ENCODE peak calls at places on chromosomes 16 and 17, in four cellular contexts. O is H9, M is IMR-90, U is mesendoderm. C is an unnamed sample.
A peak's percentile ranks its signal among the peaks of the same experiment; 100 is the strongest.

GRCh38 chr17:43556292-43556691 is 10.2 kb upstream of the ETV4 start:
- DNase-seq in O (no peak), M (peak; percentile 29), U (no peak), C (peak; percentile 76)

GRCh38 chr16:53154513-53154912 is 99.7 kb downstream of the CHD9 start:
- DNase-seq in O (no peak), M (no peak), U (no peak), C (no peak)

GRCh38 chr16:49750341-49751011 is 105.4 kb downstream of the ZNF423 start:
- DNase-seq in O (no peak), M (no peak), U (no peak), C (peak; percentile 3)

GRCh38 chr17:41870627-41871026 is 5.4 kb upstream of the KLHL11 start:
- DNase-seq in O (no peak), M (no peak), U (no peak), C (peak; percentile 43)

GRCh38 chr17:68684860-68685493 is 83.8 kb upstream of the FAM20A start:
- DNase-seq in O (no peak), M (no peak), U (no peak), C (no peak)

GRCh38 chr17:60743812-60744211 is 66.2 kb downstream of the BCAS3 start:
- DNase-seq in O (no peak), M (peak; percentile 43), U (peak; percentile 10), C (no peak)

GRCh38 chr17:7862692-7863437 is 5.1 kb downstream of the CYB5D1 start:
- DNase-seq in O (peak; percentile 72), M (peak; percentile 54), U (peak; percentile 78), C (peak; percentile 67)

GRCh38 chr16:24141917-24142316 is 114.2 kb upstream of the CACNG3 start:
- DNase-seq in O (no peak), M (no peak), U (no peak), C (no peak)

GRCh38 chr16:2482181-2483107 is 7.5 kb downstream of the TBC1D24 start:
- DNase-seq in O (no peak), M (peak; percentile 71), U (no peak), C (peak; percentile 28)

GRCh38 chr17:20026960-20027359 is 17.8 kb downstream of the SPECC1 start:
- DNase-seq in O (no peak), M (no peak), U (no peak), C (no peak)

GRCh38 chr17:57328109-57328882 is 72.0 kb downstream of the MSI2 start:
- DNase-seq in O (no peak), M (peak; percentile 48), U (no peak), C (peak; percentile 49)

GRCh38 chr17:59752922-59753321 is 45.5 kb downstream of the VMP1 start:
- DNase-seq in O (no peak), M (no peak), U (no peak), C (no peak)

GRCh38 chr17:63718981-63719380 is 19.1 kb upstream of the LIMD2 start:
- DNase-seq in O (no peak), M (no peak), U (no peak), C (no peak)

GRCh38 chr16:88049561-88050545 is 98.6 kb downstream of the BANP start:
- DNase-seq in O (no peak), M (no peak), U (no peak), C (no peak)

GRCh38 chr16:88436796-88437195 is 16.3 kb upstream of the ZFPM1 start:
- DNase-seq in O (no peak), M (no peak), U (no peak), C (no peak)

GRCh38 chr16:56115817-56116576 is 75.3 kb upstream of the GNAO1 start:
- DNase-seq in O (no peak), M (no peak), U (peak; percentile 64), C (no peak)

GRCh38 chr17:7851438-7852261 is 3.2 kb upstream of the TMEM88 start:
- DNase-seq in O (peak; percentile 98), M (peak; percentile 81), U (peak; percentile 93), C (peak; percentile 86)

GRCh38 chr17:36858119-36859002 is 78.9 kb upstream of the LHX1 start:
- DNase-seq in O (no peak), M (no peak), U (peak; percentile 53), C (no peak)

GRCh38 chr17:9875441-9875840 is 29.6 kb downstream of the RCVRN start:
- DNase-seq in O (peak; percentile 38), M (peak; percentile 61), U (peak; percentile 58), C (peak; percentile 54)

GRCh38 chr17:35460354-35460851 is 11.8 kb upstream of the SLFN13 start:
- DNase-seq in O (peak; percentile 98), M (no peak), U (peak; percentile 87), C (no peak)

GRCh38 chr16:87076331-87076949 is 240.8 kb downstream of the C16orf95 start:
- DNase-seq in O (no peak), M (no peak), U (no peak), C (no peak)

GRCh38 chr16:11665071-11665491 is 3.2 kb upstream of the SNN start:
- DNase-seq in O (peak; percentile 67), M (no peak), U (no peak), C (no peak)

GRCh38 chr16:84885024-84885910 is 65.5 kb downstream of the CRISPLD2 start:
- DNase-seq in O (peak; percentile 47), M (no peak), U (peak; percentile 68), C (no peak)

GRCh38 chr16:52696126-52696525 is 149.2 kb upstream of the TOX3 start:
- DNase-seq in O (no peak), M (no peak), U (no peak), C (no peak)

GRCh38 chr16:58499092-58499511 is 841 bp upstream of the NDRG4 start:
- DNase-seq in O (peak; percentile 24), M (no peak), U (no peak), C (no peak)

GRCh38 chr16:58497468-58497867 is 2.5 kb upstream of the NDRG4 start:
- DNase-seq in O (no peak), M (no peak), U (no peak), C (no peak)

GRCh38 chr16:58498341-58499091 is 1.4 kb upstream of the NDRG4 start:
- DNase-seq in O (no peak), M (no peak), U (no peak), C (no peak)

GRCh38 chr16:58499615-58500328 is at the start of gene NDRG4:
- DNase-seq in O (peak; percentile 97), M (peak; percentile 87), U (peak; percentile 96), C (peak; percentile 94)

GRCh38 chr16:58497935-58498334 is 2.0 kb upstream of the NDRG4 start:
- DNase-seq in O (no peak), M (no peak), U (no peak), C (no peak)
- H2BK120ac ChIP-seq in O (no peak overlapping the region), M (no peak overlapping the region), U (no peak overlapping the region), C (no peak overlapping the region)

GRCh38 chr17:28570716-28571254 is 539 bp downstream of the PIGS start:
- DNase-seq in O (peak; percentile 80), M (no peak), U (peak; percentile 75), C (peak; percentile 47)
- H2AK5ac ChIP-seq in O (no peak overlapping the region), M (peak overlapping the region; percentile 79), U (no peak overlapping the region), C (no peak overlapping the region)

DNA sequence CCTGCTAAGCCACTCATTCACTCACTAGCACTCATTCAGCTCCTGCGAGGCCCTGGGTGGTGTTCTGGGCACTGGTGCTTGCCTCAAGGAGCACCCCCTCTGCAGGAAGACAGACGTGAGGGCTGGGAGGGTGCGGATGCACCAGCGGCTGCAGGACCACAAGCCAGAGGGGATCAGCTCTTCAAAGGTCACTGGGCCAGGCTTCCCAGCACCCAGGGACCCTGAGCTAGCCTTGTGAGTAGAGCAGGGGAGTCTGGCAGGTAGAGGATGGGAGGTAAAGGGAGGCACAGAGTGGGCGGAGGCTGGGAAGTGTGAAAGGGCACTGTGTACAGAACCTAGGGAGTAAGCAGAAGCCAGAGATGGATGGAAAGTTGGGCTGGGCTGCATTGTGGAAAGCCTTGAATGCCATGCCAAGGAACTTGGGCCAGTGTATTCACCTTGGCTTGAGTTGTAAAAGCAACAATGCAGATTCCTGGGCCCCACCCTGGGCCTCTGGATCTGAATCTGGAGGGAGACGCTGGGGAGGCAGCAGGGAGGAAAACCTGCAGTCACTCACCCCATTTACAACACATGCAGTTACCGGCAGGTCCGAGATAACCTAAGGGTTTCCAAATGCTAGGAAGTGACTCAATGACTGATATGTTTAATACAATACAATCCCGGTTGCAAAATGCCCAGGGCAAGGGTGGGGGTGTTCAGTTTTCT is 1.7 kb downstream of the IL4R start:
- DNase-seq in O (peak; percentile 57), M (peak; percentile 65), U (peak; percentile 56), C (peak; percentile 76)
- H2BK120ac ChIP-seq in O (no peak overlapping the region), M (peak overlapping the region; percentile 92), U (no peak overlapping the region), C (peak overlapping the region; percentile 42)

GRCh38 chr17:72191356-72191755 is 70.5 kb downstream of the SOX9 start:
- DNase-seq in O (no peak), M (no peak), U (no peak), C (no peak)

GRCh38 chr17:72188801-72189200 is 68.0 kb downstream of the SOX9 start:
- DNase-seq in O (no peak), M (no peak), U (no peak), C (no peak)

GRCh38 chr17:72191901-72192300 is 71.1 kb downstream of the SOX9 start:
- DNase-seq in O (no peak), M (no peak), U (no peak), C (no peak)

GRCh38 chr17:72187544-72187943 is 66.7 kb downstream of the SOX9 start:
- DNase-seq in O (no peak), M (peak; percentile 9), U (no peak), C (no peak)

GRCh38 chr17:72189781-72190593 is 69.2 kb downstream of the SOX9 start:
- DNase-seq in O (no peak), M (peak; percentile 36), U (no peak), C (no peak)
- H2AK5ac ChIP-seq in O (no peak overlapping the region), M (peak overlapping the region; percentile 26), U (no peak overlapping the region), C (no peak overlapping the region)

GRCh38 chr17:77475012-77475976 is 334.5 kb downstream of the SEC14L1 start:
- DNase-seq in O (no peak), M (peak; percentile 95), U (no peak), C (peak; percentile 91)

GRCh38 chr17:77476920-77477805 is 336.4 kb downstream of the SEC14L1 start:
- DNase-seq in O (no peak), M (peak; percentile 98), U (peak; percentile 59), C (peak; percentile 98)

GRCh38 chr17:77476006-77476405 is 335.2 kb downstream of the SEC14L1 start:
- DNase-seq in O (no peak), M (no peak), U (no peak), C (no peak)

GRCh38 chr17:77478281-77478680 is 337.5 kb downstream of the SEC14L1 start:
- DNase-seq in O (no peak), M (no peak), U (no peak), C (no peak)

DNA sequence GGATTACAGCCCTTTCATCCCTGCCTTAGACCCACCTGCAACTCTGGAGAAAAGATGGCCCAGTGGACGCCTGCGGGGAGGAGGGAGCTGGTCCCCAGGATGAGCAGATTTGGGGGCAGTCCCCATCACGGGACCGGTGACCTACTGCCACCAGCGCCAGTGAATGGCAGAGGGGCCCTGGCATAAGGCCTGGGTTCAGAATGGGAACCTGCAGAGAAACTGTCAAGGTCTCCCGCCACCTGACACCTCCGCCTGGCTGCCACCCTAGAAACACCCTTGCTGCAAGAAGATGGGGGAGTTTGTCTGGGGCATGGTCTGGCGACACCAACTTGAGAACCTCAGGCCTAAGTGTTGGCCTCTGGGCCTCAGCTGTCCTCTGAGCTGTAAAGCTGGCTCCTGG is 335.7 kb downstream of the SEC14L1 start:
- DNase-seq in O (no peak), M (no peak), U (no peak), C (no peak)
- H2BK120ac ChIP-seq in O (no peak overlapping the region), M (peak overlapping the region; percentile 56), U (no peak overlapping the region), C (peak overlapping the region; percentile 64)